ENCODE peak calls at places on chromosomes 5 and 9, in five cellular contexts. G is mesendoderm, K is psoas muscle, H is neural progenitor cell, S is Peyer's patch. M is an unnamed sample.

GRCh38 chr5:4906821-4907220 is 233.3 kb upstream of the ADAMTS16 start:
- DNase-seq in G (no peak), K (no peak), H (no peak), S (no peak), M (no peak)

GRCh38 chr9:129323999-129324553 is 146.0 kb upstream of the IER5L start:
- DNase-seq in G (no peak), H (no peak), K (no peak), S (no peak), M (no peak)

GRCh38 chr9:79600466-79600865 is 28.7 kb downstream of the TLE4 start:
- DNase-seq in S (no peak), K (no peak), G (no peak), H (no peak), M (no peak)

GRCh38 chr5:124697912-124698690 is 48.3 kb downstream of the ZNF608 start:
- DNase-seq in S (no peak), K (no peak), H (peak), G (no peak), M (no peak)

GRCh38 chr9:94757158-94757557 is 30.7 kb downstream of the AOPEP start:
- DNase-seq in S (no peak), H (no peak), K (no peak), G (peak), M (no peak)

GRCh38 chr9:18985996-18986395 is 47.0 kb downstream of the SAXO1 start:
- DNase-seq in K (no peak), H (no peak), G (no peak), S (no peak), M (no peak)

GRCh38 chr5:113380299-113381014 is 54.3 kb downstream of the TSSK1B start:
- DNase-seq in K (no peak), S (no peak), H (no peak), G (no peak), M (no peak)

GRCh38 chr5:89421035-89421434 is 538.1 kb upstream of the MEF2C start:
- DNase-seq in K (no peak), G (peak), S (no peak), H (no peak), M (peak)

GRCh38 chr5:173242675-173243085 is 7.7 kb upstream of the NKX2-5 start:
- DNase-seq in H (peak), K (no peak), S (no peak), G (peak), M (no peak)

GRCh38 chr9:90092512-90092911 is 487.7 kb downstream of the GADD45G start:
- DNase-seq in K (no peak), S (no peak), G (no peak), H (no peak), M (no peak)

GRCh38 chr5:76660360-76660759 is 37.2 kb upstream of the F2RL2 start:
- DNase-seq in G (no peak), K (no peak), S (no peak), H (no peak), M (peak)

GRCh38 chr9:108245331-108245730 is 610.5 kb downstream of the ACTL7B start:
- DNase-seq in G (no peak), H (no peak), K (no peak), S (no peak), M (no peak)

GRCh38 chr5:173689171-173689676 is 72.8 kb upstream of the BOD1 start:
- DNase-seq in S (no peak), G (no peak), K (no peak), H (peak), M (no peak)

GRCh38 chr5:34008721-34009120 is 871 bp upstream of the AMACR start:
- DNase-seq in G (no peak), K (no peak), S (no peak), H (no peak), M (no peak)

GRCh38 chr9:75130621-75131020 is 42.3 kb downstream of the OSTF1 start:
- DNase-seq in G (no peak), S (no peak), K (no peak), H (no peak), M (no peak)

GRCh38 chr9:27124151-27124550 is 15.1 kb downstream of the TEK start:
- DNase-seq in G (no peak), S (no peak), H (no peak), K (no peak), M (no peak)

GRCh38 chr9:130869250-130869649 is 27.4 kb downstream of the QRFP start:
- DNase-seq in K (peak), G (no peak), S (peak), H (no peak), M (peak)

GRCh38 chr9:37969558-37970300 is 65.8 kb upstream of the SLC25A51 start:
- DNase-seq in S (no peak), H (no peak), G (no peak), K (no peak), M (no peak)

GRCh38 chr5:158958048-158958994 is 141.4 kb downstream of the EBF1 start:
- DNase-seq in K (no peak), G (peak), S (peak), H (peak), M (no peak)

GRCh38 chr5:55172051-55172899 is 702 bp downstream of the CDC20B start:
- DNase-seq in G (peak), H (peak), S (peak), K (no peak), M (peak)

GRCh38 chr5:112419596-112420110 is 576 bp upstream of the EPB41L4A start:
- DNase-seq in H (peak), G (peak), S (peak), K (no peak), M (no peak)

GRCh38 chr5:161545701-161546462 is 643 bp downstream of the GABRB2 start:
- DNase-seq in H (peak), S (no peak), K (no peak), G (peak), M (no peak)

GRCh38 chr5:107388111-107388861 is 282.5 kb downstream of the EFNA5 start:
- DNase-seq in K (no peak), S (no peak), H (no peak), G (peak), M (no peak)

GRCh38 chr9:24912767-24913166 is 367.1 kb upstream of the IZUMO3 start:
- DNase-seq in H (no peak), K (no peak), G (peak), S (no peak), M (no peak)

GRCh38 chr5:113909782-113910181 is 396.3 kb downstream of the YTHDC2 start:
- DNase-seq in H (no peak), G (no peak), S (no peak), K (no peak), M (no peak)

GRCh38 chr5:54702470-54702869 is 184.9 kb downstream of the SNX18 start:
- DNase-seq in H (no peak), G (no peak), K (no peak), S (no peak), M (no peak)

GRCh38 chr9:119974026-119974425 is 604.8 kb upstream of the BRINP1 start:
- DNase-seq in H (no peak), G (no peak), K (no peak), S (no peak), M (no peak)

DNA sequence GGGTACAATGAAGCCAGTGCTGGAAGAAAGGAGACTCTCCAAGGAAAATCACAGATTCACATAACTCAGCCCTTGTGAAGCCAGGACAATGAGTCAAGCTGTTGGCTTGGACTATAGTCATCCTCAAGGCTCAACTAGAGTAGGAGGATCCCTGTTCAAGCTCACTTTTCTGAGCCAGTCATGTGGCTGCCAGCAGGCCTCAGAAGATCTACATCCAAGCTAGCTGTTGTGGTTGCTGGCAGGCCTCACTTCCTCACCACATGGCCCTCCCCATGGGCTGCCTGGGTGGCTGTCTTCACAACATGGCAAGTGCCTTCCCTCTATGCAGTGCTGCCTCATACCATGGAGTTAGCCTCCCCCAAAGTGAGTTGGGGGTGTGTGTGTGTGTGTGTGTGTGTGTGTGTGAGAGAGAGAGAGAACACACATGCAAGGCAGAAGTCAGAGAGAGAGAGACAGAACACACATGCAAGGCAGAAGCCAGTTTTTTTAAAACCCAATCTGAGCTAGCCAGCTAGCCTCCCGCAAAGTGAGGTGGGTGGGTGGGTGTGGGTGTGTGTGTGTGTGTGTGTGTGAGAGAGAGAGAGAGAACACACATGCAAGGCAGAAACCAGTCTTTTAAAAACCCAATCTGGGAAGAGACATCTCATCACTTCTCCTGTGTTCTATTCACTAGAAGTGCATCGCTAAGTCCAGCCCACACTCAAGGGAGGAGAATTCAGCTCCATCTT is 17.1 kb downstream of the SCAI start:
- DNase-seq in G (peak), K (peak), S (peak), H (no peak), M (no peak)
- H3K27ac ChIP-seq in G (no peak), K (peak), S (peak), H (no peak), M (peak)

GRCh38 chr9:87499455-87500015 is 1.9 kb downstream of the DAPK1 start:
- DNase-seq in K (no peak), S (no peak), H (no peak), G (no peak), M (no peak)

GRCh38 chr9:87497604-87498045 is at the start of gene DAPK1:
- DNase-seq in K (peak), S (peak), G (peak), H (peak), M (no peak)

GRCh38 chr9:87498046-87498815 is 564 bp downstream of the DAPK1 start:
- DNase-seq in G (peak), K (peak), H (peak), S (peak), M (no peak)

GRCh38 chr9:87500491-87500890 is 2.8 kb downstream of the DAPK1 start:
- DNase-seq in K (no peak), S (no peak), G (no peak), H (no peak), M (no peak)

GRCh38 chr9:87498816-87499454 is 1.3 kb downstream of the DAPK1 start:
- DNase-seq in K (no peak), H (peak), G (no peak), S (no peak), M (no peak)
- H3K4me3 ChIP-seq in K (peak), H (peak), G (peak), S (peak), M (peak)

DNA sequence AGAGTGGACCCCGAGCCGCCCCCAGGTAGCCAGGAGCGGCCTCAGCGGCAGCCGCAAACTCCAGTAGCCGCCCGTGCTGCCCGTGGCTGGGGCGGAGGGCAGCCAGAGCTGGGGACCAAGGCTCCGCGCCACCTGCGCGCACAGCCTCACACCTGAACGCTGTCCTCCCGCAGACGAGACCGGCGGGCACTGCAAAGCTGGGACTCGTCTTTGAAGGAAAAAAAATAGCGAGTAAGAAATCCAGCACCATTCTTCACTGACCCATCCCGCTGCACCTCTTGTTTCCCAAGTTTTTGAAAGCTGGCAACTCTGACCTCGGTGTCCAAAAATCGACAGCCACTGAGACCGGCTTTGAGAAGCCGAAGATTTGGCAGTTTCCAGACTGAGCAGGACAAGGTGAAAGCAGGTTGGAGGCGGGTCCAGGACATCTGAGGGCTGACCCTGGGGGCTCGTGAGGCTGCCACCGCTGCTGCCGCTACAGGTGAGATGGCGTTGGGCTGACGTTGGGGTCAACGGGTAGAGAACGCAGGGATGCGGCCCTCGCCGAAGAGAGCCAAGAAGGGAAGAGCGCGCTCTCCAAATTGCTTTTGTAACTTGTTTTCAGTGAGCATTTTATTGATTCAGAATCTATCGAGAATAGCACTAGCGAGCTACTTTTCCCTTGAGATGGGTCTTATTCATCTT is 425 bp downstream of the PTGER4 start:
- DNase-seq in G (peak), K (no peak), H (peak), S (peak), M (no peak)
- H3K27ac ChIP-seq in G (no peak), K (peak), H (no peak), S (peak), M (no peak)

GRCh38 chr5:178965465-178966055 is 24.6 kb downstream of the ZNF454 start:
- DNase-seq in S (no peak), H (no peak), K (no peak), G (peak), M (no peak)
- H3K4me3 ChIP-seq in S (no peak), H (no peak), K (no peak), G (no peak), M (no peak)

GRCh38 chr5:133241179-133241728 is 189.4 kb downstream of the HSPA4 start:
- DNase-seq in S (no peak), G (no peak), H (no peak), K (no peak), M (no peak)

GRCh38 chr5:133236976-133237375 is 185.2 kb downstream of the HSPA4 start:
- DNase-seq in S (no peak), G (no peak), K (no peak), H (no peak), M (no peak)

GRCh38 chr5:133236541-133236951 is 184.7 kb downstream of the HSPA4 start:
- DNase-seq in G (no peak), H (no peak), K (no peak), S (peak), M (no peak)

GRCh38 chr5:133240425-133241091 is 188.7 kb downstream of the HSPA4 start:
- DNase-seq in S (peak), H (no peak), K (no peak), G (peak), M (no peak)

GRCh38 chr5:133238426-133239205 is 186.8 kb downstream of the HSPA4 start:
- DNase-seq in S (no peak), H (no peak), G (no peak), K (no peak), M (no peak)
- H3K27ac ChIP-seq in S (no peak), H (no peak), G (no peak), K (no peak), M (no peak)

DNA sequence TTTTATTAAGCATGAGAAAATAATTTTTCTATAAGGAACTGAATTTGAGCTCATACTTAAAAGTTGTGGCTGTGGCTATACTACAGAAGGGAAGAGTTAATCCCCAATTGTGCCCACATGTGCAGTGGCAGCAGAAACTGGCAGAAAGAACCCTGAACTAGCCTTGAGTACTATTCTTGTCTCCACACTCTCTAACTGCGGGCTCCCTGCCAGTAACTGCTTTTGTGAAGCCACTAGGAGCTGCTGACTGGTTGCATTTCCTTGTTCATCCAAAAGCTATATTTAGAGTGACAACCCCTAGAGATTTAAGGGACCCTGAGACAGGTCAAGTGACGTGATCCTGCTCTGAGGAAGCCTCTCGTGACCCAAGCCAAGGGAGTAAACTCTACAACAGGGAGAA is 238.6 kb downstream of the ELAVL2 start:
- DNase-seq in K (peak), S (no peak), G (no peak), H (no peak), M (no peak)
- H3K4me3 ChIP-seq in K (no peak), S (no peak), G (no peak), H (no peak), M (no peak)

GRCh38 chr5:6700686-6701355 is 12.4 kb upstream of the TENT4A start:
- DNase-seq in S (no peak), H (no peak), K (no peak), G (no peak), M (no peak)
- H3K27ac ChIP-seq in S (no peak), H (no peak), K (no peak), G (no peak), M (no peak)

GRCh38 chr5:98109561-98110006 is 663.9 kb upstream of the RGMB start:
- DNase-seq in S (no peak), H (no peak), G (no peak), K (no peak), M (no peak)
- H3K4me3 ChIP-seq in S (no peak), H (no peak), G (no peak), K (no peak), M (no peak)

M was measured in SK-N-MC.